ENCODE peak calls at places on chromosome 4, in five cellular contexts. L is activated CD4-positive, alpha-beta T cell treated with anti-CD3 and anti-CD28 coated beads, Interleukin-2, amount 10 ng/mL, durations not matched to agents 24 days and 14 days; K is T-helper 1 cell; X is NCI-H2081; T is choroid plexus epithelial cell. S is an unnamed sample.

GRCh38 chr4:110195561-110196205 is 2.7 kb downstream of the ELOVL6 start:
- DNase-seq in X (no peak), L (peak), T (peak), K (no peak), S (peak)

GRCh38 chr4:160685729-160686128 is 1478.1 kb downstream of the FSTL5 start:
- DNase-seq in L (no peak), T (no peak), K (no peak), X (no peak), S (no peak)

GRCh38 chr4:67892253-67892652 is 8.5 kb upstream of the TMPRSS11D start:
- DNase-seq in L (no peak), T (no peak), K (no peak), X (no peak), S (no peak)

GRCh38 chr4:20684852-20685763 is 15.2 kb upstream of the PACRGL start:
- DNase-seq in T (peak), L (no peak), K (no peak), X (peak), S (peak)

GRCh38 chr4:30860983-30861382 is 140.8 kb downstream of the PCDH7 start:
- DNase-seq in L (no peak), X (no peak), K (no peak), T (no peak), S (no peak)

GRCh38 chr4:175413561-175413960 is 398.5 kb downstream of the GPM6A start:
- DNase-seq in K (no peak), L (no peak), T (peak), X (no peak), S (peak)

GRCh38 chr4:53189011-53189410 is 176.8 kb downstream of the SCFD2 start:
- DNase-seq in T (peak), X (no peak), L (no peak), K (no peak), S (peak)

GRCh38 chr4:25951390-25951952 is 37.5 kb downstream of the SMIM20 start:
- DNase-seq in K (no peak), L (no peak), X (no peak), T (no peak), S (no peak)

GRCh38 chr4:22897520-22898108 is 204.9 kb downstream of the GBA3 start:
- DNase-seq in X (peak), K (peak), T (peak), L (peak), S (peak)

GRCh38 chr4:173990126-173990878 is 293.2 kb downstream of the FBXO8 start:
- DNase-seq in K (no peak), L (no peak), X (peak), T (peak), S (peak)

GRCh38 chr4:181219783-181220416 is 1023.3 kb upstream of the TENM3 start:
- DNase-seq in X (no peak), L (no peak), K (no peak), T (no peak), S (no peak)